ENCODE peak calls at places on chromosomes 6 and 20, in seven cellular contexts. L, A, E, R, S, H and U are unnamed samples.
A peak's percentile ranks its signal among the peaks of the same experiment; 100 is the strongest.

GRCh38 chr6:47276377-47276776 is 33.3 kb downstream of the TNFRSF21 start:
- DNase-seq in A (no peak), S (no peak), L (no peak), R (no peak), H (no peak), E (no peak), U (no peak)

GRCh38 chr6:102798631-102799030 is 1405.1 kb downstream of the GRIK2 start:
- DNase-seq in S (no peak), L (no peak), E (no peak), R (peak; percentile 30), A (no peak), H (no peak), U (no peak)

GRCh38 chr20:59144179-59144830 is 19.3 kb upstream of the ZNF831 start:
- DNase-seq in H (no peak), R (no peak), E (no peak), S (peak; percentile 58), L (no peak), A (no peak), U (no peak)

GRCh38 chr6:93008385-93008784 is 411.0 kb downstream of the EPHA7 start:
- DNase-seq in R (no peak), E (no peak), L (no peak), H (no peak), A (no peak), S (no peak), U (no peak)

GRCh38 chr20:1994627-1995026 is 769 bp upstream of the PDYN start:
- DNase-seq in E (no peak), H (no peak), L (no peak), S (no peak), R (no peak), A (no peak), U (no peak)

GRCh38 chr6:56335733-56336132 is 88.4 kb upstream of the COL21A1 start:
- DNase-seq in H (peak; percentile 59), E (no peak), L (no peak), S (no peak), R (no peak), A (no peak), U (peak; percentile 72)

GRCh38 chr20:63025534-63026331 is 19.0 kb upstream of the BHLHE23 start:
- DNase-seq in E (no peak), H (no peak), A (no peak), R (peak; percentile 75), L (no peak), S (no peak), U (no peak)

GRCh38 chr6:2852921-2853322 is 11.3 kb upstream of the SERPINB1 start:
- DNase-seq in E (no peak), H (no peak), A (no peak), S (no peak), L (no peak), R (no peak), U (no peak)

GRCh38 chr6:44704240-44705150 is 317.0 kb downstream of the CDC5L start:
- DNase-seq in E (no peak), R (no peak), A (no peak), H (no peak), L (no peak), S (no peak), U (no peak)

GRCh38 chr20:1182136-1182535 is 2.6 kb downstream of the TMEM74B start:
- DNase-seq in S (no peak), H (no peak), E (no peak), A (no peak), R (no peak), L (no peak), U (no peak)

GRCh38 chr6:112984899-112985298 is 637.8 kb downstream of the RFPL4B start:
- DNase-seq in H (no peak), E (no peak), R (no peak), S (no peak), A (no peak), L (no peak), U (no peak)

GRCh38 chr20:41300383-41300782 is 17.1 kb downstream of the ZHX3 start:
- DNase-seq in L (no peak), H (no peak), E (no peak), S (no peak), A (no peak), R (no peak), U (no peak)

GRCh38 chr6:42448906-42449659 is 2.6 kb downstream of the TRERF1 start:
- DNase-seq in E (no peak), S (no peak), R (no peak), A (no peak), H (no peak), L (no peak), U (no peak)

GRCh38 chr20:38164624-38165088 is 414 bp downstream of the TGM2 start:
- DNase-seq in H (no peak), A (no peak), E (no peak), S (no peak), R (no peak), L (no peak), U (no peak)
- H3K4me1 ChIP-seq in H (peaks cover 14% of the 10 kb centered on the region), A (peaks cover 5% of the 10 kb centered on the region), E (peaks cover 65% of the 10 kb centered on the region), S (no peaks in the 10 kb centered on the region), R (peaks cover 68% of the 10 kb centered on the region), L (no peaks in the 10 kb centered on the region), U (peaks cover 29% of the 10 kb centered on the region)

GRCh38 chr20:38002422-38002821 is 30.8 kb downstream of the TTI1 start:
- DNase-seq in E (no peak), R (no peak), A (no peak), H (no peak), L (no peak), S (no peak), U (no peak)

GRCh38 chr20:38004416-38004815 is 28.8 kb downstream of the TTI1 start:
- DNase-seq in E (no peak), S (no peak), A (no peak), R (no peak), L (no peak), H (no peak), U (no peak)

GRCh38 chr20:38007526-38007925 is 25.7 kb downstream of the TTI1 start:
- DNase-seq in L (no peak), E (no peak), H (no peak), R (no peak), S (no peak), A (no peak), U (no peak)

GRCh38 chr20:38008233-38008944 is 24.9 kb downstream of the TTI1 start:
- DNase-seq in E (no peak), L (no peak), R (no peak), S (no peak), A (no peak), H (no peak), U (no peak)

GRCh38 chr20:38005866-38006265 is 27.4 kb downstream of the TTI1 start:
- DNase-seq in R (no peak), A (no peak), S (no peak), L (no peak), E (no peak), H (no peak), U (no peak)
- H3K36me3 ChIP-seq in R (peaks cover 60% of the 10 kb centered on the region), A (no peaks in the 10 kb centered on the region), S (peaks cover 14% of the 10 kb centered on the region), L (no peaks in the 10 kb centered on the region), E (no peaks in the 10 kb centered on the region), H (peaks cover 22% of the 10 kb centered on the region), U (peaks cover 47% of the 10 kb centered on the region)

GRCh38 chr20:50557549-50558134 is 47.5 kb downstream of the PTPN1 start:
- DNase-seq in E (no peak), S (no peak), L (no peak), R (no peak), A (no peak), H (no peak), U (no peak)
- H3K4me1 ChIP-seq in E (peaks cover 52% of the 10 kb centered on the region), S (peaks cover 3% of the 10 kb centered on the region), L (no peaks in the 10 kb centered on the region), R (peaks cover 26% of the 10 kb centered on the region), A (no peaks in the 10 kb centered on the region), H (peaks cover 48% of the 10 kb centered on the region), U (peaks cover 45% of the 10 kb centered on the region)

DNA sequence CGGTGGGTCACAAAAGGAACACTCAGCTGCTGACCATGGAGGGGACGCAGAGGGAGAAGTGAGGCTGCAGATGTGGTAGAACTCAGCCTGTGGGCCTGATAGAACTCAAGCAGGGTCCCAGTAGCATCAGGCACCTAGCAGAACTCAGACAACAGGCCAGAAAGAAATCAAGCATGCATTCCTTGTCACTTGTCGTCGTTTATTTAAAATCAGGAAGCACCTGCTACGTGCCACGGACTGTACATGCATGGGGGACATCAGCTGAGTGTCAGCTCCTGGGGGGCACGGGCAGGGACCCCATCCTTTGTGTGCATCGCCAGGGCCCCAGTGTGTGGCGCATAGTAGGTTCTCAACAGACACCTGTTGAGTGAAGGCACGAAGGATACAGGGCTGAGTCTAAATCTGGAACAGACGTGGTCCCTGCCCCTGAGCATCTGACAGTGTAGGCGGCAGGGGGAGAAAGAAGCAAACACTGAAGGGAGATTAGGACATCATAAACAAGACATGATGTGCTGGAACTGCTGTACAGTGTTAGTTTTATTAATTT is 32.5 kb downstream of the UQCC2 start:
- DNase-seq in R (no peak), L (no peak), H (no peak), E (no peak), A (no peak), S (no peak), U (no peak)
- H3K36me3 ChIP-seq in R (peaks cover 97% of the 10 kb centered on the region), L (peaks cover 2% of the 10 kb centered on the region), H (peaks cover 34% of the 10 kb centered on the region), E (no peaks in the 10 kb centered on the region), A (no peaks in the 10 kb centered on the region), S (peaks cover 53% of the 10 kb centered on the region), U (peaks cover 79% of the 10 kb centered on the region)

GRCh38 chr20:17969884-17970409 is 1.1 kb downstream of the MGME1 start:
- DNase-seq in H (no peak), L (peak; percentile 29), S (peak; percentile 33), A (no peak), E (peak; percentile 66), R (no peak), U (peak; percentile 67)

GRCh38 chr20:17969276-17969883 is 562 bp downstream of the MGME1 start:
- DNase-seq in E (peak; percentile 45), H (no peak), R (no peak), S (no peak), L (no peak), A (no peak), U (no peak)

GRCh38 chr20:17966432-17967312 is 1.9 kb downstream of the SNX5 start:
- DNase-seq in R (no peak), E (no peak), L (no peak), H (no peak), S (no peak), A (no peak), U (no peak)

GRCh38 chr20:17967595-17968365 is 814 bp downstream of the SNX5 start:
- DNase-seq in R (no peak), A (no peak), H (no peak), S (no peak), E (no peak), L (no peak), U (peak; percentile 46)

DNA sequence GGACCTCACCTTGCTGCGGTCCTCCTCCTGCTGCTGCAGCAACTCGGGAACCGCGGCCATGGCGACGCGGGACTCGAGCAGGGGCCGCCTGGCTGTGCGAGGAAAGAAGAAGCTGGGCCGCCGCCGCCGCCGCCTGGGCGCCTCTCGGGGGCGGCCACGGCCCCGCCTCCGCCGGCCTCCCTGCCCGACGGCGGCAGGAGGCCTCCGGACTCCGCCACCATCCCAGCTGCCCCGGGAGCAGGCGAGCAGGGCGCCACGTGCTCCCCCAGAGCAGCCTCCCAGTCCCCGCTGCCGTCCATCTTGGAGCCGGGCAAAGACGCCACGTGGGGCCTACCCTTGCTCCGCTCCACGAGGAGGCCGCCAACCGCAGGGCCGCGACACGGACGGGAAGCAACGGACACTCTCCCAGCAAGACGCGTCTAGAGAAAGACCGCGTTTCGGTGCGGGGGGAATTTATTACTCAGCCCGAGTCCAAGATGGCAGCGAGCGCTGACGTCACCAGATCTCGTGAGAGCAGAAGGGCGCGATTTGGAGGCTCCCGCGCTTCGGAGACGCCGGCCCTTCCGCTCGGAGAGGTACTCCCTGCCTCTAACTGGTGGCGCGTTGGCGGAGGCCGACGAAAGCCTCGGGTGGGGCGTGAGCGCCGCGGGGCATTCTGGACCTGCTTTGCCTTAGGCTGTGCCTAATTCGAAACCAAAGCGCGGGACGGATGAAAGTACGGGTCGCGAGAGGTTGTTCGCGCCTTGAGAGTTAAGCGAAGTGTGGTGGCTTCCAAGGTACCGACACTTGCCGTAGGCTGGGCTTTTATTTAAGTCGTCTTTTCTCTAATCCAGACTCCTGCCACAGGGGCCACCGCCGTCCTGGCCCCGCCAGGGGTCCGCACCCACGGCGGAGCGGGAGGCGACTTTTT is at the start of the genes MGME1 and SNX5:
- DNase-seq in L (peak; percentile 97), S (peak; percentile 99), R (peak; percentile 100), E (peak; percentile 100), A (peak; percentile 99), H (peak; percentile 99), U (peak; percentile 100)
- H3K4me1 ChIP-seq in L (no peaks in the 10 kb centered on the region), S (peaks cover 63% of the 10 kb centered on the region), R (peaks cover 69% of the 10 kb centered on the region), E (peaks cover 79% of the 10 kb centered on the region), A (peaks cover 9% of the 10 kb centered on the region), H (peaks cover 26% of the 10 kb centered on the region), U (peaks cover 43% of the 10 kb centered on the region)